ENCODE peak calls at places on chromosomes 2 and 18, in five cellular contexts. One of them, this sample, is unnamed.

GRCh38 chr18:45357681-45358470 is 257.4 kb upstream of the SLC14A2 start:
- DNase-seq in K562: no peak
- DNase-seq in heart left ventricle: no peak
- DNase-seq in IMR-90: no peak
- DNase-seq in stomach: no peak
- DNase-seq in this sample: no peak

GRCh38 chr2:28136557-28136956 is 246.0 kb downstream of the BABAM2 start:
- DNase-seq in K562: no peak
- DNase-seq in heart left ventricle: no peak
- DNase-seq in IMR-90: no peak
- DNase-seq in stomach: no peak
- DNase-seq in this sample: no peak

GRCh38 chr18:35688757-35689156 is 107.2 kb downstream of the GALNT1 start:
- DNase-seq in K562: peak; percentile 30
- DNase-seq in heart left ventricle: no peak
- DNase-seq in IMR-90: no peak
- DNase-seq in stomach: no peak
- DNase-seq in this sample: no peak

GRCh38 chr2:167581961-167582574 is 665.3 kb downstream of the STK39 start:
- DNase-seq in K562: no peak
- DNase-seq in heart left ventricle: no peak
- DNase-seq in IMR-90: peak; percentile 16
- DNase-seq in stomach: no peak
- DNase-seq in this sample: no peak

GRCh38 chr2:40127890-40128548 is 323.9 kb downstream of the SLC8A1 start:
- DNase-seq in K562: no peak
- DNase-seq in heart left ventricle: no peak
- DNase-seq in IMR-90: peak; percentile 97
- DNase-seq in stomach: no peak
- DNase-seq in this sample: no peak

GRCh38 chr2:33377048-33377447 is 99.4 kb upstream of the RASGRP3 start:
- DNase-seq in K562: no peak
- DNase-seq in heart left ventricle: peak; percentile 16
- DNase-seq in IMR-90: no peak
- DNase-seq in stomach: no peak
- DNase-seq in this sample: no peak

GRCh38 chr2:63741884-63742583 is 99.7 kb upstream of the UGP2 start:
- DNase-seq in K562: no peak
- DNase-seq in heart left ventricle: no peak
- DNase-seq in IMR-90: peak; percentile 45
- DNase-seq in stomach: no peak
- DNase-seq in this sample: no peak

GRCh38 chr2:238841542-238842181 is 6.2 kb upstream of the TWIST2 start:
- DNase-seq in K562: no peak
- DNase-seq in heart left ventricle: no peak
- DNase-seq in IMR-90: no peak
- DNase-seq in stomach: no peak
- DNase-seq in this sample: no peak

GRCh38 chr2:6824962-6825361 is 40.7 kb downstream of the CMPK2 start:
- DNase-seq in K562: no peak
- DNase-seq in heart left ventricle: no peak
- DNase-seq in IMR-90: peak; percentile 75
- DNase-seq in stomach: no peak
- DNase-seq in this sample: no peak

GRCh38 chr18:75654928-75655745 is 227.6 kb upstream of the SMIM21 start:
- DNase-seq in K562: no peak
- DNase-seq in heart left ventricle: no peak
- DNase-seq in IMR-90: no peak
- DNase-seq in stomach: no peak
- DNase-seq in this sample: no peak

GRCh38 chr2:100339823-100340222 is 17.5 kb upstream of the LONRF2 start:
- DNase-seq in K562: no peak
- DNase-seq in heart left ventricle: no peak
- DNase-seq in IMR-90: no peak
- DNase-seq in stomach: no peak
- DNase-seq in this sample: no peak

GRCh38 chr2:142165790-142166189 is 35.0 kb upstream of the LRP1B start:
- DNase-seq in K562: no peak
- DNase-seq in heart left ventricle: no peak
- DNase-seq in IMR-90: peak; percentile 65
- DNase-seq in stomach: no peak
- DNase-seq in this sample: no peak

GRCh38 chr2:47069628-47070154 is 85.4 kb downstream of the STPG4 start:
- DNase-seq in K562: no peak
- DNase-seq in heart left ventricle: peak; percentile 81
- DNase-seq in IMR-90: peak; percentile 65
- DNase-seq in stomach: peak; percentile 67
- DNase-seq in this sample: no peak

GRCh38 chr2:95158891-95159619 is 593 bp downstream of the ZNF514 start:
- DNase-seq in K562: peak; percentile 83
- DNase-seq in heart left ventricle: peak; percentile 42
- DNase-seq in IMR-90: peak; percentile 30
- DNase-seq in stomach: peak; percentile 45
- DNase-seq in this sample: peak; percentile 88

GRCh38 chr2:70083344-70084156 is 3.7 kb upstream of the PCBP1 start:
- DNase-seq in K562: no peak
- DNase-seq in heart left ventricle: no peak
- DNase-seq in IMR-90: peak; percentile 70
- DNase-seq in stomach: no peak
- DNase-seq in this sample: no peak

GRCh38 chr2:8627692-8628085 is 54.2 kb upstream of the ID2 start:
- DNase-seq in K562: no peak
- DNase-seq in heart left ventricle: no peak
- DNase-seq in IMR-90: no peak
- DNase-seq in stomach: peak; percentile 72
- DNase-seq in this sample: no peak

GRCh38 chr2:166700079-166700478 is 188.2 kb upstream of the XIRP2 start:
- DNase-seq in K562: no peak
- DNase-seq in heart left ventricle: no peak
- DNase-seq in IMR-90: peak; percentile 52
- DNase-seq in stomach: no peak
- DNase-seq in this sample: no peak

GRCh38 chr2:74919827-74920226 is 38.6 kb upstream of the POLE4 start:
- DNase-seq in K562: peak; percentile 82
- DNase-seq in heart left ventricle: peak; percentile 52
- DNase-seq in IMR-90: peak; percentile 48
- DNase-seq in stomach: peak; percentile 68
- DNase-seq in this sample: peak; percentile 93

GRCh38 chr2:217604527-217605279 is 398.1 kb downstream of the TNS1 start:
- DNase-seq in K562: no peak
- DNase-seq in heart left ventricle: peak; percentile 33
- DNase-seq in IMR-90: no peak
- DNase-seq in stomach: no peak
- DNase-seq in this sample: no peak

GRCh38 chr18:79457652-79458051 is 61.9 kb downstream of the NFATC1 start:
- DNase-seq in K562: no peak
- DNase-seq in heart left ventricle: no peak
- DNase-seq in IMR-90: no peak
- DNase-seq in stomach: no peak
- DNase-seq in this sample: no peak

GRCh38 chr2:177328056-177328455 is 63.5 kb upstream of the NFE2L2 start:
- DNase-seq in K562: no peak
- DNase-seq in heart left ventricle: no peak
- DNase-seq in IMR-90: peak; percentile 69
- DNase-seq in stomach: no peak
- DNase-seq in this sample: no peak

GRCh38 chr2:152573168-152573567 is 144.1 kb downstream of the PRPF40A start:
- DNase-seq in K562: peak; percentile 20
- DNase-seq in heart left ventricle: no peak
- DNase-seq in IMR-90: peak; percentile 93
- DNase-seq in stomach: no peak
- DNase-seq in this sample: no peak

GRCh38 chr2:1742300-1742679 is 2.0 kb downstream of the PXDN start:
- DNase-seq in K562: no peak
- DNase-seq in heart left ventricle: no peak
- DNase-seq in IMR-90: peak; percentile 67
- DNase-seq in stomach: no peak
- DNase-seq in this sample: no peak

GRCh38 chr2:1744151-1744445 is 217 bp downstream of the PXDN start:
- DNase-seq in K562: no peak
- DNase-seq in heart left ventricle: no peak
- DNase-seq in IMR-90: no peak
- DNase-seq in stomach: no peak
- DNase-seq in this sample: peak; percentile 73

GRCh38 chr2:1742680-1743395 is 1.5 kb downstream of the PXDN start:
- DNase-seq in K562: no peak
- DNase-seq in heart left ventricle: peak; percentile 79
- DNase-seq in IMR-90: peak; percentile 90
- DNase-seq in stomach: peak; percentile 36
- DNase-seq in this sample: peak; percentile 77

GRCh38 chr2:1744446-1745170 is at the start of gene PXDN:
- DNase-seq in K562: no peak
- DNase-seq in heart left ventricle: peak; percentile 76
- DNase-seq in IMR-90: peak; percentile 65
- DNase-seq in stomach: no peak
- DNase-seq in this sample: peak; percentile 73

DNA sequence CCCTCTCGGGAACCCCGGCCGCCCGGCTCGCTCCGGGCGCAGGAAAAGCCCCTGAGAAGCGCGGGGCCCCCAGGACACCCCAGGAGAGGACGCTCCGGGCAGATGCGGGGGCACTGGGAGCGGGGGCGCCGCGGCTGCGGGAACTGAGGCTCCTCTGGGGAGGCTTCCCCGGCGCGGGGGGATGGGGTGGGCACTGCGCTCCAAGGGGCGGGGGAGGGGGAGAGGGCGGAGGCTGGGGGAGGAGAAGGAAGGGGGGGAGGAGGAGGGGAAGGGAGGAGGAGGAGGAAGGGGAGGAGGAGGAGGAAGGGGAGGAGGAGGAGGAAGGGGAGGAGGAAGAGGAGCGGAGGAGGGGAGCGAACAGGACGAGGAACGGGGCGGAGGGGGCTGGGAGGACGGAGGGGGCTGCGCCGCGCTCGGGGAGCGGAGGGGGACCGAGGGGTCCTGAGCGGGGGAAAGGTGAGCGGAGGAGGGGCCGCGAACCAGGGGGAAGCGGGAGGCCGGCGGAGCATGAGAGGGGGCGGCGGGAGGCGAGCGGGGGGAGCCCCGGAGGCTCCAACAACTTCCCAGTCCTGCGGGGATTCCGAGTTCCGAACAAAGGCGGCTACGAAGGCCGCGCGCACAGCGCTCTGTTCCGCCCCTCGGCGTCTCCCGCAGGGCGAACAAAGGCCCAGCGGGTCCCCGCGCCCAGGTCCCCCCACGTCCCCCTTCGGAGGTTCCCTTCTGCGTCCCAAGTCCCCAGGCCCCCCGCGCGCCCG is 742 bp downstream of the PXDN start:
- DNase-seq in K562: no peak
- DNase-seq in heart left ventricle: peak; percentile 44
- DNase-seq in IMR-90: peak; percentile 56
- DNase-seq in stomach: no peak
- DNase-seq in this sample: peak; percentile 69
- TF ChIP-seq POLR2A in K562: no peak
- TF ChIP-seq POLR2A in heart left ventricle: no peak
- TF ChIP-seq POLR2A in IMR-90: peak; percentile 18
- TF ChIP-seq POLR2A in stomach: no peak
- TF ChIP-seq POLR2A in this sample: no peak

GRCh38 chr2:73736855-73737779 is at the start of gene TPRKB:
- DNase-seq in K562: peak; percentile 99
- DNase-seq in heart left ventricle: peak; percentile 96
- DNase-seq in IMR-90: peak; percentile 97
- DNase-seq in stomach: peak; percentile 96
- DNase-seq in this sample: peak; percentile 96
- TF ChIP-seq POLR2A in K562: peak; percentile 94
- TF ChIP-seq POLR2A in heart left ventricle: no peak
- TF ChIP-seq POLR2A in IMR-90: peak; percentile 48
- TF ChIP-seq POLR2A in stomach: no peak
- TF ChIP-seq POLR2A in this sample: peak; percentile 21

GRCh38 chr2:108877506-108877905 is 90.9 kb downstream of the CCDC138 start:
- DNase-seq in K562: no peak
- DNase-seq in heart left ventricle: no peak
- DNase-seq in IMR-90: no peak
- DNase-seq in stomach: no peak
- DNase-seq in this sample: no peak
- TF ChIP-seq POLR2A in K562: no peak
- TF ChIP-seq POLR2A in heart left ventricle: no peak
- TF ChIP-seq POLR2A in IMR-90: no peak
- TF ChIP-seq POLR2A in stomach: no peak
- TF ChIP-seq POLR2A in this sample: no peak

GRCh38 chr18:3595282-3596273 is 145.6 kb downstream of the TGIF1 start:
- DNase-seq in K562: no peak
- DNase-seq in heart left ventricle: no peak
- DNase-seq in IMR-90: peak; percentile 98
- DNase-seq in stomach: peak; percentile 43
- DNase-seq in this sample: no peak

GRCh38 chr18:3597159-3597977 is 147.4 kb downstream of the TGIF1 start:
- DNase-seq in K562: no peak
- DNase-seq in heart left ventricle: no peak
- DNase-seq in IMR-90: peak; percentile 22
- DNase-seq in stomach: no peak
- DNase-seq in this sample: no peak

GRCh38 chr18:3593904-3594759 is 144.2 kb downstream of the TGIF1 start:
- DNase-seq in K562: peak; percentile 83
- DNase-seq in heart left ventricle: peak; percentile 91
- DNase-seq in IMR-90: peak; percentile 98
- DNase-seq in stomach: peak; percentile 90
- DNase-seq in this sample: peak; percentile 92

GRCh38 chr18:3594760-3595241 is 144.8 kb downstream of the TGIF1 start:
- DNase-seq in K562: no peak
- DNase-seq in heart left ventricle: no peak
- DNase-seq in IMR-90: peak; percentile 49
- DNase-seq in stomach: peak; percentile 37
- DNase-seq in this sample: no peak

DNA sequence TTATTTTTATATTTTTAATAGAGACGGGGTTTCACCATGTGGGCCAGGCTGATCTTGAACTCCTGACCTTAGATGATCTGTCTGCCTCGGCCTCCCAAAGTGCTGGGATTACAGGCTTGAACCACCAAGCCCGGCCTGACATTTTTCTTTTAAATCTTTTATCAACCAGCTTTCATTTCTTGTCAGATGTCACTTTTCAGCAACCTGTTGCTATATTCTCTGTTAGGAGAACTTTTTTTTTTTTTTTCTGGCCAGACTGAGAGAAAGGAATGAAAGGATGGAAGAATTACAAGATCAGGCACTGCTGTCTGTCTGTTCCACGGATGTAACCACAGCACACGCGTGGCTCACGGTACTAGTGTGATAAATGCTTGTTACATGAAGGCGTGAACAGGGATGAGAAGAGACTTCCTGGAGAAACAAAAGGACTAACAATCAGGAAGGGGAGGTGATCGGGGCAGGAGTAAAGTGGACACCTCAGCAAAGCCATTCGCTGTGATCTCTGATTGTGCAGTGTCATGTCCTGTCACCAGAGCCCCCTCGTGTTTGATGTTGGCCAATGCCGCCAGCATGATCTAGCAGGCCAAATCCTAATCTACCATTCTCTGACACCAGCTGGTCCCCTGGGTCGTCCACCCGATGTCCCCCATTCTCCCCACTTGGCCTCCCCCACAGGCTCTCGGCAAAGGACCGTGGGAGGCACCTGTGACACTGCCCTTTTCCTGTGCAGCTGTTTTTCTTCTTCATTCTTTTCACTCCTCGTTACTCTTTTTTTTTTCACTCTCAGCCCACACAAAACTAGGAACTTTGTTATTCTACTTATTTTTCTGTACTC is 146.6 kb downstream of the TGIF1 start:
- DNase-seq in K562: peak; percentile 82
- DNase-seq in heart left ventricle: peak; percentile 57
- DNase-seq in IMR-90: peak; percentile 58
- DNase-seq in stomach: peak; percentile 46
- DNase-seq in this sample: peak; percentile 90
- TF ChIP-seq POLR2A in K562: no peak
- TF ChIP-seq POLR2A in heart left ventricle: no peak
- TF ChIP-seq POLR2A in IMR-90: no peak
- TF ChIP-seq POLR2A in stomach: no peak
- TF ChIP-seq POLR2A in this sample: no peak

GRCh38 chr2:240686460-240686859 is 3.8 kb upstream of the AQP12B start:
- DNase-seq in K562: no peak
- DNase-seq in heart left ventricle: no peak
- DNase-seq in IMR-90: no peak
- DNase-seq in stomach: no peak
- DNase-seq in this sample: no peak
- TF ChIP-seq POLR2A in K562: no peak
- TF ChIP-seq POLR2A in heart left ventricle: no peak
- TF ChIP-seq POLR2A in IMR-90: no peak
- TF ChIP-seq POLR2A in stomach: no peak
- TF ChIP-seq POLR2A in this sample: no peak